ENCODE peak calls at places on chromosome 6, in seven cellular contexts. One of them, this sample, is unnamed.
A peak's percentile ranks its signal among the peaks of the same experiment; 100 is the strongest.

GRCh38 chr6:166565084-166565651 is 21.3 kb downstream of the RAMACL start:
- DNase-seq in kidney: no peak
- DNase-seq in HCT116: no peak
- DNase-seq in CD8-positive, alpha-beta T cell: no peak
- DNase-seq in A549: no peak
- DNase-seq in naive thymus-derived CD4-positive, alpha-beta T cell: no peak
- DNase-seq in fibroblast of lung: no peak
- DNase-seq in this sample: peak; percentile 80

GRCh38 chr6:161694995-161695394 is 421.1 kb upstream of the AGPAT4 start:
- DNase-seq in fibroblast of lung: peak; percentile 11
- DNase-seq in HCT116: peak; percentile 7
- DNase-seq in kidney: no peak
- DNase-seq in naive thymus-derived CD4-positive, alpha-beta T cell: no peak
- DNase-seq in A549: peak; percentile 19
- DNase-seq in CD8-positive, alpha-beta T cell: no peak
- DNase-seq in this sample: no peak

GRCh38 chr6:849075-849506 is 156.2 kb upstream of the EXOC2 start:
- DNase-seq in fibroblast of lung: no peak
- DNase-seq in naive thymus-derived CD4-positive, alpha-beta T cell: no peak
- DNase-seq in A549: no peak
- DNase-seq in CD8-positive, alpha-beta T cell: no peak
- DNase-seq in HCT116: no peak
- DNase-seq in kidney: no peak
- DNase-seq in this sample: no peak

GRCh38 chr6:105484238-105485161 is 81.6 kb upstream of the PREP start:
- DNase-seq in kidney: no peak
- DNase-seq in fibroblast of lung: peak; percentile 30
- DNase-seq in CD8-positive, alpha-beta T cell: no peak
- DNase-seq in naive thymus-derived CD4-positive, alpha-beta T cell: no peak
- DNase-seq in HCT116: peak; percentile 42
- DNase-seq in A549: peak; percentile 56
- DNase-seq in this sample: no peak

GRCh38 chr6:151617539-151617938 is 123.7 kb downstream of the CCDC170 start:
- DNase-seq in kidney: no peak
- DNase-seq in CD8-positive, alpha-beta T cell: no peak
- DNase-seq in HCT116: no peak
- DNase-seq in fibroblast of lung: peak; percentile 3
- DNase-seq in naive thymus-derived CD4-positive, alpha-beta T cell: no peak
- DNase-seq in A549: no peak
- DNase-seq in this sample: no peak

GRCh38 chr6:2790588-2790987 is 25.4 kb downstream of the WRNIP1 start:
- DNase-seq in HCT116: no peak
- DNase-seq in fibroblast of lung: peak; percentile 39
- DNase-seq in A549: peak; percentile 47
- DNase-seq in kidney: no peak
- DNase-seq in CD8-positive, alpha-beta T cell: no peak
- DNase-seq in naive thymus-derived CD4-positive, alpha-beta T cell: no peak
- DNase-seq in this sample: no peak

GRCh38 chr6:13668291-13668928 is 43.2 kb downstream of the RANBP9 start:
- DNase-seq in A549: peak; percentile 9
- DNase-seq in CD8-positive, alpha-beta T cell: no peak
- DNase-seq in fibroblast of lung: no peak
- DNase-seq in naive thymus-derived CD4-positive, alpha-beta T cell: no peak
- DNase-seq in kidney: no peak
- DNase-seq in HCT116: no peak
- DNase-seq in this sample: no peak

GRCh38 chr6:125155344-125155743 is 1.8 kb downstream of the TPD52L1 start:
- DNase-seq in A549: no peak
- DNase-seq in HCT116: no peak
- DNase-seq in CD8-positive, alpha-beta T cell: no peak
- DNase-seq in kidney: no peak
- DNase-seq in fibroblast of lung: no peak
- DNase-seq in naive thymus-derived CD4-positive, alpha-beta T cell: no peak
- DNase-seq in this sample: no peak

GRCh38 chr6:111980168-111980567 is 73.7 kb upstream of the CCN6 start:
- DNase-seq in naive thymus-derived CD4-positive, alpha-beta T cell: no peak
- DNase-seq in HCT116: no peak
- DNase-seq in fibroblast of lung: peak; percentile 91
- DNase-seq in A549: no peak
- DNase-seq in CD8-positive, alpha-beta T cell: no peak
- DNase-seq in kidney: peak; percentile 61
- DNase-seq in this sample: peak; percentile 65

GRCh38 chr6:146785001-146785585 is 186.3 kb downstream of the ADGB start:
- DNase-seq in kidney: no peak
- DNase-seq in naive thymus-derived CD4-positive, alpha-beta T cell: peak; percentile 17
- DNase-seq in A549: peak; percentile 42
- DNase-seq in HCT116: peak; percentile 56
- DNase-seq in CD8-positive, alpha-beta T cell: peak; percentile 14
- DNase-seq in fibroblast of lung: peak; percentile 16
- DNase-seq in this sample: no peak

GRCh38 chr6:5401845-5402738 is 140.8 kb downstream of the FARS2 start:
- DNase-seq in fibroblast of lung: no peak
- DNase-seq in naive thymus-derived CD4-positive, alpha-beta T cell: no peak
- DNase-seq in A549: no peak
- DNase-seq in CD8-positive, alpha-beta T cell: no peak
- DNase-seq in kidney: no peak
- DNase-seq in HCT116: peak; percentile 12
- DNase-seq in this sample: no peak

GRCh38 chr6:14664616-14665315 is 547.2 kb downstream of the CD83 start:
- DNase-seq in kidney: no peak
- DNase-seq in HCT116: no peak
- DNase-seq in A549: no peak
- DNase-seq in CD8-positive, alpha-beta T cell: no peak
- DNase-seq in fibroblast of lung: no peak
- DNase-seq in naive thymus-derived CD4-positive, alpha-beta T cell: no peak
- DNase-seq in this sample: no peak

GRCh38 chr6:80338201-80338836 is 231.8 kb downstream of the BCKDHB start:
- DNase-seq in kidney: no peak
- DNase-seq in fibroblast of lung: no peak
- DNase-seq in naive thymus-derived CD4-positive, alpha-beta T cell: peak; percentile 24
- DNase-seq in HCT116: peak; percentile 34
- DNase-seq in CD8-positive, alpha-beta T cell: peak; percentile 61
- DNase-seq in A549: peak; percentile 57
- DNase-seq in this sample: peak; percentile 83

GRCh38 chr6:161549977-161550655 is 276.3 kb upstream of the AGPAT4 start:
- DNase-seq in CD8-positive, alpha-beta T cell: no peak
- DNase-seq in kidney: no peak
- DNase-seq in fibroblast of lung: peak; percentile 6
- DNase-seq in naive thymus-derived CD4-positive, alpha-beta T cell: no peak
- DNase-seq in A549: peak; percentile 73
- DNase-seq in HCT116: peak; percentile 21
- DNase-seq in this sample: no peak

GRCh38 chr6:92737983-92738382 is 681.4 kb downstream of the EPHA7 start:
- DNase-seq in naive thymus-derived CD4-positive, alpha-beta T cell: no peak
- DNase-seq in kidney: no peak
- DNase-seq in CD8-positive, alpha-beta T cell: no peak
- DNase-seq in HCT116: no peak
- DNase-seq in A549: no peak
- DNase-seq in fibroblast of lung: no peak
- DNase-seq in this sample: no peak

GRCh38 chr6:49606696-49607390 is 29.8 kb downstream of the RHAG start:
- DNase-seq in naive thymus-derived CD4-positive, alpha-beta T cell: no peak
- DNase-seq in CD8-positive, alpha-beta T cell: no peak
- DNase-seq in HCT116: peak; percentile 93
- DNase-seq in fibroblast of lung: peak; percentile 70
- DNase-seq in kidney: no peak
- DNase-seq in A549: peak; percentile 86
- DNase-seq in this sample: peak; percentile 13

GRCh38 chr6:4962905-4963304 is 40.9 kb downstream of the RPP40 start:
- DNase-seq in naive thymus-derived CD4-positive, alpha-beta T cell: no peak
- DNase-seq in kidney: no peak
- DNase-seq in A549: no peak
- DNase-seq in fibroblast of lung: no peak
- DNase-seq in HCT116: no peak
- DNase-seq in CD8-positive, alpha-beta T cell: no peak
- DNase-seq in this sample: no peak

GRCh38 chr6:1348675-1349074 is 36.8 kb downstream of the FOXQ1 start:
- DNase-seq in CD8-positive, alpha-beta T cell: no peak
- DNase-seq in HCT116: no peak
- DNase-seq in A549: no peak
- DNase-seq in kidney: no peak
- DNase-seq in fibroblast of lung: peak; percentile 80
- DNase-seq in naive thymus-derived CD4-positive, alpha-beta T cell: no peak
- DNase-seq in this sample: peak; percentile 86

GRCh38 chr6:72820906-72821305 is 199.0 kb downstream of the KCNQ5 start:
- DNase-seq in CD8-positive, alpha-beta T cell: no peak
- DNase-seq in naive thymus-derived CD4-positive, alpha-beta T cell: no peak
- DNase-seq in HCT116: no peak
- DNase-seq in A549: no peak
- DNase-seq in fibroblast of lung: no peak
- DNase-seq in kidney: no peak
- DNase-seq in this sample: no peak

GRCh38 chr6:53513519-53513966 is 31.4 kb downstream of the GCLC start:
- DNase-seq in HCT116: no peak
- DNase-seq in kidney: no peak
- DNase-seq in naive thymus-derived CD4-positive, alpha-beta T cell: no peak
- DNase-seq in CD8-positive, alpha-beta T cell: no peak
- DNase-seq in fibroblast of lung: no peak
- DNase-seq in A549: no peak
- DNase-seq in this sample: no peak

GRCh38 chr6:6886160-6886885 is 221.4 kb upstream of the RREB1 start:
- DNase-seq in A549: no peak
- DNase-seq in HCT116: no peak
- DNase-seq in CD8-positive, alpha-beta T cell: no peak
- DNase-seq in fibroblast of lung: no peak
- DNase-seq in naive thymus-derived CD4-positive, alpha-beta T cell: no peak
- DNase-seq in kidney: no peak
- DNase-seq in this sample: peak; percentile 64

GRCh38 chr6:83311231-83311630 is 118.1 kb downstream of the RWDD2A start:
- DNase-seq in fibroblast of lung: peak; percentile 23
- DNase-seq in naive thymus-derived CD4-positive, alpha-beta T cell: no peak
- DNase-seq in HCT116: no peak
- DNase-seq in CD8-positive, alpha-beta T cell: no peak
- DNase-seq in kidney: no peak
- DNase-seq in A549: no peak
- DNase-seq in this sample: no peak

GRCh38 chr6:99138445-99138844 is 190.7 kb upstream of the FBXL4 start:
- DNase-seq in HCT116: no peak
- DNase-seq in naive thymus-derived CD4-positive, alpha-beta T cell: no peak
- DNase-seq in fibroblast of lung: no peak
- DNase-seq in kidney: no peak
- DNase-seq in A549: no peak
- DNase-seq in CD8-positive, alpha-beta T cell: no peak
- DNase-seq in this sample: no peak

GRCh38 chr6:44171899-44172546 is 13.4 kb downstream of the CAPN11 start:
- DNase-seq in CD8-positive, alpha-beta T cell: no peak
- DNase-seq in naive thymus-derived CD4-positive, alpha-beta T cell: no peak
- DNase-seq in HCT116: no peak
- DNase-seq in fibroblast of lung: no peak
- DNase-seq in kidney: no peak
- DNase-seq in A549: no peak
- DNase-seq in this sample: no peak

GRCh38 chr6:37101991-37102298 is 68.0 kb upstream of the PIM1 start:
- DNase-seq in A549: no peak
- DNase-seq in HCT116: no peak
- DNase-seq in kidney: no peak
- DNase-seq in fibroblast of lung: no peak
- DNase-seq in CD8-positive, alpha-beta T cell: no peak
- DNase-seq in naive thymus-derived CD4-positive, alpha-beta T cell: no peak
- DNase-seq in this sample: no peak
- H3K4me3 ChIP-seq in A549: peak overlapping the region; percentile 30
- H3K4me3 ChIP-seq in HCT116: peak overlapping the region; percentile 56
- H3K4me3 ChIP-seq in kidney: peak overlapping the region; percentile 59
- H3K4me3 ChIP-seq in fibroblast of lung: peak overlapping the region; percentile 25
- H3K4me3 ChIP-seq in CD8-positive, alpha-beta T cell: peak overlapping the region; percentile 45
- H3K4me3 ChIP-seq in naive thymus-derived CD4-positive, alpha-beta T cell: peak overlapping the region; percentile 47
- H3K4me3 ChIP-seq in this sample: no peak overlapping the region

GRCh38 chr6:106527979-106528378 is 101.3 kb downstream of the RTN4IP1 start:
- DNase-seq in naive thymus-derived CD4-positive, alpha-beta T cell: no peak
- DNase-seq in HCT116: peak; percentile 83
- DNase-seq in kidney: no peak
- DNase-seq in CD8-positive, alpha-beta T cell: no peak
- DNase-seq in A549: peak; percentile 56
- DNase-seq in fibroblast of lung: peak; percentile 98
- DNase-seq in this sample: no peak
- H3K27ac ChIP-seq in naive thymus-derived CD4-positive, alpha-beta T cell: no peak overlapping the region
- H3K27ac ChIP-seq in HCT116: peak overlapping the region; percentile 61
- H3K27ac ChIP-seq in kidney: no peak overlapping the region
- H3K27ac ChIP-seq in CD8-positive, alpha-beta T cell: no peak overlapping the region
- H3K27ac ChIP-seq in A549: peak overlapping the region; percentile 85
- H3K27ac ChIP-seq in fibroblast of lung: peak overlapping the region; percentile 62
- H3K27ac ChIP-seq in this sample: no peak overlapping the region

DNA sequence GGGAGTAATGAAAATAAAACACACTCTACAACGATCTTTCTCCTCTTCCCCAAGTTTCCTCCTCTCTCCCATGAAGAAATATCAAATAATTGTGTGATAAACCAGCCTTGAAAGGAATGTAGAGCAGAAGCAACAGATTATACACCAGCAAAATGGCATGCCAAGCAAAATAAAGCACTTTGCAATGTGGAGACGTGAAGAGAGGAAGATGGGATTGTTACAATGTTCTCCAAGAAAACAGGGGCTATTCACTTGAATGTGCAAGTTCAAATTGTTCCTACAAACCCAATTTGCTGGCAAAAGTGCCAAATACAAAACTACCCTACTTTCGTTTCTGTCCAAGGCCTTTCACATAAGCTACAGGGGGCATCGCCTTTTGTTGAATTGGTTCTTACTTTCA is 185.1 kb downstream of the PDE7B start:
- DNase-seq in kidney: no peak
- DNase-seq in HCT116: no peak
- DNase-seq in A549: no peak
- DNase-seq in CD8-positive, alpha-beta T cell: no peak
- DNase-seq in naive thymus-derived CD4-positive, alpha-beta T cell: no peak
- DNase-seq in fibroblast of lung: peak; percentile 31
- DNase-seq in this sample: no peak
- H3K4me1 ChIP-seq in kidney: peaks cover 8% of the 10 kb centered on the region
- H3K4me1 ChIP-seq in HCT116: no peaks in the 10 kb centered on the region
- H3K4me1 ChIP-seq in A549: peaks cover 68% of the 10 kb centered on the region
- H3K4me1 ChIP-seq in CD8-positive, alpha-beta T cell: peaks cover 8% of the 10 kb centered on the region
- H3K4me1 ChIP-seq in naive thymus-derived CD4-positive, alpha-beta T cell: no peaks in the 10 kb centered on the region
- H3K4me1 ChIP-seq in fibroblast of lung: peaks cover 10% of the 10 kb centered on the region
- H3K4me1 ChIP-seq in this sample: peaks cover 16% of the 10 kb centered on the region

DNA sequence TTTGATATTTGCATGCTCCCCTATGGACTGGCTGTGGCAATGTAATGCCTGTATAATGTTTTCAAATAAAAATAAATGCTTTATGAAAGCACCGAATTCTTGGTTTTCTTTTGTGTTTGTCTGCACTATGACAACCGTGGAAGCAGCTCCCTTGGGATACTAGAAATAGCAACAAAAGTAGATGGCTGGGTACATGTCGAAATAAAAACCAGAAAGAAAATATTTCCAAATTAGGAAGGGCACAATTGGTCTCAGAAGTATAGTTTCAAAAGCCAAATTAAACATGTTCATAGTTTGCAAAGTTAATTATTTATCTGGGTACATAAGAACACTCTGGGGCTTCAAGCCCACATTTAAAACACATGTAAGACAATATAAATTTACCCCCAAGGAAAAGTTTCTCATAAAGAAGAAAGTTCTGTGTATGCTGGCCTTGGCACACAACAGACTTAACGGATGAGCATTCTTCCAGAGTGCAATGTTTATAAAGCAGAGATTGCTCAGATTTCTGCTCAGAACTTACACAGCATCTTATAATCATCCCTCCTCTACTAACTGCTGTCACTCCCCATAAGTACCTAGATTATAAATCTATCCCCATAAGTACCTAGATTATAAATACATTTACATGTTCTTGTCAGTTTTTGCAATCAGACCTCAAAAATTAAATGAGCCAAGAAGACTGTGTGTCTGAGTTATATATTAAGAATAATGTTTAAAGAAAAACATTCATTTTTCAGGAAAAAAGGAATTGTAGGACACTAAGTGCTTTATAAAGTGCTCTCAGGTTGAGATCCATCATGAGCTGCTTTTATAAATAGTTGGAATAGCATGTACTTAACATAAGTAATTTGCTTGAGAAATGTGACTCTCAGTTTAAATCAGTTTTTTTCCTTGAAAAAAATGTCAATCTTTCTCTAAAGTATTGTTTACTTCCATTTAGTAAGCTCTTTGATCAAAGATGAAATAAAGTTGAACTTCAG is 230.2 kb upstream of the PLN start:
- DNase-seq in HCT116: no peak
- DNase-seq in fibroblast of lung: peak; percentile 19
- DNase-seq in naive thymus-derived CD4-positive, alpha-beta T cell: no peak
- DNase-seq in kidney: no peak
- DNase-seq in A549: no peak
- DNase-seq in CD8-positive, alpha-beta T cell: no peak
- DNase-seq in this sample: no peak
- H3K4me3 ChIP-seq in HCT116: no peak overlapping the region
- H3K4me3 ChIP-seq in fibroblast of lung: no peak overlapping the region
- H3K4me3 ChIP-seq in naive thymus-derived CD4-positive, alpha-beta T cell: no peak overlapping the region
- H3K4me3 ChIP-seq in kidney: no peak overlapping the region
- H3K4me3 ChIP-seq in A549: no peak overlapping the region
- H3K4me3 ChIP-seq in CD8-positive, alpha-beta T cell: no peak overlapping the region
- H3K4me3 ChIP-seq in this sample: peak overlapping the region; percentile 11

This sample was measured in right cardiac atrium.